ENCODE peak calls at places on chromosomes 11 and 22, in eight cellular contexts. S is adipocyte; P is CD4-positive, alpha-beta T cell; U is spleen; K is cardiac muscle cell; Z is PC-9; W is GM23248; E is heart right ventricle. F is an unnamed sample. For H3K9me3, the result is how much of the 10 kb centered on the place peaks cover.

GRCh38 chr11:126426820-126427749 is 71.6 kb downstream of the ST3GAL4 start:
- DNase-seq in S (no peak), P (no peak), U (no peak), K (no peak), Z (no peak), W (no peak), E (no peak), F (no peak)

GRCh38 chr11:10659339-10660216 is 34.0 kb downstream of the IRAG1 start:
- DNase-seq in S (peak), P (no peak), U (no peak), K (peak), Z (peak), W (peak), E (no peak), F (no peak)

GRCh38 chr11:60788401-60789110 is 3.4 kb downstream of the MS4A10 start:
- DNase-seq in S (no peak), P (no peak), U (peak), K (peak), Z (no peak), W (no peak), E (no peak), F (no peak)

GRCh38 chr11:3826721-3827120 is 14.0 kb downstream of the RHOG start:
- DNase-seq in S (no peak), P (no peak), U (peak), K (no peak), Z (no peak), W (no peak), E (no peak), F (no peak)

GRCh38 chr11:117969160-117969991 is 16.8 kb upstream of the IL10RA start:
- DNase-seq in S (no peak), P (no peak), U (no peak), K (no peak), Z (no peak), W (no peak), E (no peak), F (no peak)

GRCh38 chr11:20020198-20020597 is 140.1 kb downstream of the DBX1 start:
- DNase-seq in S (no peak), P (no peak), U (no peak), K (no peak), Z (no peak), W (no peak), E (no peak), F (no peak)

GRCh38 chr11:8796926-8797325 is 114.1 kb upstream of the AKIP1 start:
- DNase-seq in S (peak), P (no peak), U (no peak), K (no peak), Z (no peak), W (no peak), E (no peak), F (no peak)

GRCh38 chr22:36873614-36874308 is 13.0 kb downstream of the NCF4 start:
- DNase-seq in S (peak), P (no peak), U (peak), K (peak), Z (peak), W (peak), E (peak), F (no peak)

GRCh38 chr11:96696736-96697135 is 306.9 kb downstream of the JRKL start:
- DNase-seq in S (no peak), P (no peak), U (no peak), K (no peak), Z (no peak), W (no peak), E (no peak), F (no peak)

GRCh38 chr22:44597616-44598015 is 99.6 kb upstream of the RTL6 start:
- DNase-seq in S (peak), P (no peak), U (no peak), K (no peak), Z (no peak), W (peak), E (no peak), F (no peak)

GRCh38 chr22:33000342-33001280 is 57.6 kb downstream of the SYN3 start:
- DNase-seq in S (peak), P (peak), U (no peak), K (peak), Z (no peak), W (peak), E (peak), F (peak)

GRCh38 chr22:29207562-29208501 is 2.1 kb downstream of the EMID1 start:
- DNase-seq in S (no peak), P (no peak), U (no peak), K (no peak), Z (no peak), W (no peak), E (no peak), F (no peak)

GRCh38 chr11:11787305-11788066 is 54.3 kb upstream of the USP47 start:
- DNase-seq in S (peak), P (peak), U (peak), K (peak), Z (peak), W (peak), E (peak), F (peak)

GRCh38 chr22:29758068-29758622 is 8.7 kb downstream of the ZMAT5 start:
- DNase-seq in S (no peak), P (no peak), U (no peak), K (peak), Z (no peak), W (no peak), E (no peak), F (no peak)

GRCh38 chr22:50676661-50677492 is 4.3 kb downstream of the SHANK3 start:
- DNase-seq in S (no peak), P (no peak), U (peak), K (no peak), Z (peak), W (no peak), E (no peak), F (no peak)

DNA sequence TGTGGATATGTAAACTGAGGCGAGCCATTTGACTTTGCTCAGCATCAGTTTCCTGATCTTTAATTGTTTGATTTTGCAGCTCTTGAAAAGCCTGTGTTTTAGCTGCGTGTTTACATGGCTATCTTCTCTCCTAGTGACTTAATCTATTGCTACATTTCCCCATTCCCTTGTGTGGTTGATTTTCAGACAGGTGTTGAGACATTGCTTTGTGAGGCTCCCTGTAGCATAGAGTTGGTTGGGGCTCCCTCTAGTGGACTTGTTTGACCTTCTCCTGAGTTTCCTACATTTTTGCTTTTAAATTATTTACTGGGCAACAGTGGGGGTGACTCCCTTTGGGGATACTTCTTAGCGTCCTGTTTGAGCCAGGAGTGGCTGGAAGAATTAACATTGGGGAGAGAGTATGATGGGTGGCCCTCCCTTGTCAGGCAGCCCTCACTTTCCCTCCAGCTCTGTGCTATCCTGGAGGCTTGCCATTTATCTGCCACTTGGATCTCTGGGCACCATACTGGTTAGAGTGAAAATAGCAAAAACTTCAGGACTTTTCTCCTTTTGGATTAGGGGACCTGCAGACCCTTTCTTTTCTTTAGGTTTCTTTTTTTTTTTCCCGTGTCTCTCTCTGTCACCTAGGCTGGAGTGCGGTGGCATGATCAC is 9.2 kb upstream of the CBL start:
- DNase-seq in S (peak), P (peak), U (peak), K (peak), Z (peak), W (peak), E (peak), F (peak)
- H3K9me3 ChIP-seq in S (under half), P (under half), U (under half), K (under half), Z (under half), W (under half), E (under half), F (under half)

GRCh38 chr22:47195156-47195675 is 432.8 kb downstream of the TBC1D22A start:
- DNase-seq in S (no peak), P (no peak), U (peak), K (no peak), Z (no peak), W (no peak), E (no peak), F (no peak)
- H3K9me3 ChIP-seq in S (under half), P (under half), U (under half), K (under half), Z (under half), W (under half), E (under half), F (under half)

GRCh38 chr11:81959341-81959740 is 774.3 kb downstream of the FAM181B start:
- DNase-seq in S (no peak), P (no peak), U (no peak), K (no peak), Z (no peak), W (no peak), E (no peak), F (no peak)
- H3K9me3 ChIP-seq in S (under half), P (under half), U (under half), K (under half), Z (under half), W (under half), E (under half), F (under half)

DNA sequence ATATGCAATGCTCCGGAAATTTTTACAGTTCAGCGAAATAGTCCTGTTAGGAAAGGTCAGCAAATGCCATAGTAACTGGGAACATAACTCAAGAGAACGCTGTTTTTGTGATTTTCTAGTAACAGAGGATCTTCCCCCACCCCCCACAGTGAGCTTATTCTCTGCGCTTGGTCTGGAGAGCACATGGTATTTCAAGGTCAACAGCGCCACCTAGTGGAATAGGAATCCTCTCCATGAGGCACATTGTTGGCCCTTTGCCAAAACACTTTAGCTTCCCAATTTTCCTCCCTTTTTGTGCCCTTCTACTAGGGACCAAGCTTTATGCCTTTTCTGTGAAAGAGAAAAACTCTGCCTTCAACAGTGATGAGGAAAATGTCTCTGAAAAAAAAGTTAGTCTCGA is 13.2 kb upstream of the OR4C12 start:
- DNase-seq in S (peak), P (no peak), U (no peak), K (peak), Z (peak), W (peak), E (peak), F (no peak)
- H3K9me3 ChIP-seq in S (under half), P (under half), U (under half), K (under half), Z (under half), W (under half), E (under half), F (under half)

DNA sequence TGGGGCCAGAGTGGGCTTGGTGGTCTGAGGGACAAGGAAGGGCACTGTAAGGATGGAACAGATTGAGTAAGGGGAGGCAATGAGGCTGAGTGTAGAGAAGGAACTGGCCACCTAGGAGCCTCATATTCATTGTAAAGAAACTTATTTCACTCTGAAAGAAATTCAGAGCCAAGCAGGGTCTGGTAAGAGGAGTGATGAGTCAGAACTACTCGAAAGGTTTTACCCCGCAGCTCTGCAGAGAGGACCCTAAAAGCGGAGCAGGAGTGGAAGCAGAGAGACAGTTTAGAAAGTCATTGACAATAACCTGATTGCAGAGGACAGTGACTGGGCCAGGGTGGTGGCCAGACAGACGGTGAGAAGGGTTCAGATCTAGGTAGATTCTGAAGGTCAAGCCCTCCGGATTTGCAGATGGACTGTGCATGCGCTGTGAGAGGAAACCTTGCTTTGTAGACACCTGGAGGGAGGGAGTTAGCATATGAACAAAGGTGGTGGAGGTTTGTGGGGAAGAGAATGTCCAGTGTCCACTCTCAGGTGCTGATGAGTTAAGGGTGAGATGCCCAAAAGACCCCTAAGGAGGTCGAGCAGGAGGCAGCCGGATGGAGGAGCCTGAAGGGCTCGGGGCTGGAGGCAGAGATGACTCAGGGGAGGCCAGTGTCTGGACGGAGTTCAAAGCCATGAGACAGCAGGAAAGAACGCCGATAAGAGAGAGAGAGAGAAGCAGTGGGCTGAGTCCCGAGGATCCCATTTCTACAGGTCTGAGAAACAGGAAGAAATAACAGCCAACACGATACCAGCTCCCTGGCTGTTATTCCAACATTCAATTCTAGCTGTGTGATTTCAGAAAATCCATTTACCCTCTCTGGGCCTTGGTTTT is 546.0 kb downstream of the BRD1 start:
- DNase-seq in S (no peak), P (no peak), U (peak), K (no peak), Z (no peak), W (no peak), E (no peak), F (no peak)
- H3K9me3 ChIP-seq in S (under half), P (under half), U (under half), K (under half), Z (under half), W (under half), E (under half), F (under half)

DNA sequence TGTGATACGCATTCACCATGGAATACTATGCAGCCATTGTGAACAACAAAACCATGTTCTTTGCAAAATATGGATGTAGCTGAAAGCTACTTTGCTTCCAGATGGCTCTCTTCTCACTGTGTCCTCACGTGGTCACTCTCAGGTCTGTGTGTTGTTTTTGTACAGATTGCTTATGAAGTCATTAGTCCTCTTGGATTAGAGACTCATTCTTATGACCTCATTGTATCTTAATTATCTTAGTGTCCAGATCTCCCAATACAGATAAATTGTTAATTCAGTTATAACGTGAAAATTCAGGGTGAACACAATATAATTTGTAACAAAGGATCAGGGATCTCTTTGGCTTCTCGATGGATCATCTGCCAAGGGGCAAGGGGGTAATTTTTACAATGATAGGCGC is 100.4 kb upstream of the TOP3B start:
- DNase-seq in S (no peak), P (no peak), U (no peak), K (no peak), Z (no peak), W (no peak), E (no peak), F (no peak)
- H3K9me3 ChIP-seq in S (under half), P (under half), U (under half), K (under half), Z (under half), W (under half), E (under half), F (under half)

DNA sequence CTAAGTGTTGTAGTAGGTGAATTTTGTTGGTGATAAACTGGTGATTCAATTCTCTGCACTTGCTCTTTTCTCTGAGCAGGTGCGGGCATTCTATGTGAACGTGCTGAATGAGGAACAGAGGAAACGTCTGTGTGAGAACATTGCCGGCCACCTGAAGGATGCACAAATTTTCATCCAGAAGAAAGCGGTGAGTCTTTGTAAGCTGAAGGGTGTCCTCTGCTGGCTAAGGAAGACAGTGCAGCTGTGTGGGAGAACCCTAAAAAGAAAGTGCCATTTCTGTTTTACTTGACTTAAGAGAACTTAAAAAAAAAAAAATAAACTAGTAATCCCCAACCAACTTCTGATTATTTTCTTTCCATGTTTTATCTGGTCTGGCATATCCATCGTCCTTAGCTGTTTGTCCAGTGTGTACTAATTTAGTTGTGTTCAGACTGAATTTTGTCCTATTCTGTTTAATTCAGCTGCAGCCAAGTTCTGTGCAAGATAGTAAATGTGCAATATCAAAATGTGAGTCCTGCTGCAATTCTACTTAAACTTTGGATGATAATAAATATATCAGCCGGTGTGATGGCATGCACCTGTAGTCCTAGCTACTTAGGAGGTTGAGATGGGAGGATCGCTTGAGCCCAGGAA is 29.6 kb downstream of the CAT start:
- DNase-seq in S (peak), P (peak), U (no peak), K (peak), Z (peak), W (peak), E (no peak), F (no peak)
- H3K9me3 ChIP-seq in S (under half), P (under half), U (under half), K (under half), Z (under half), W (under half), E (under half), F (under half)

GRCh38 chr22:47445212-47445611 is 682.8 kb downstream of the TBC1D22A start:
- DNase-seq in S (no peak), P (no peak), U (no peak), K (no peak), Z (no peak), W (no peak), E (no peak), F (no peak)
- H3K9me3 ChIP-seq in S (under half), P (under half), U (under half), K (under half), Z (under half), W (under half), E (under half), F (under half)

GRCh38 chr11:91837649-91838330 is 386.8 kb upstream of the FAT3 start:
- DNase-seq in S (no peak), P (no peak), U (no peak), K (no peak), Z (no peak), W (no peak), E (no peak), F (no peak)
- H3K9me3 ChIP-seq in S (under half), P (under half), U (under half), K (under half), Z (under half), W (under half), E (under half), F (under half)

DNA sequence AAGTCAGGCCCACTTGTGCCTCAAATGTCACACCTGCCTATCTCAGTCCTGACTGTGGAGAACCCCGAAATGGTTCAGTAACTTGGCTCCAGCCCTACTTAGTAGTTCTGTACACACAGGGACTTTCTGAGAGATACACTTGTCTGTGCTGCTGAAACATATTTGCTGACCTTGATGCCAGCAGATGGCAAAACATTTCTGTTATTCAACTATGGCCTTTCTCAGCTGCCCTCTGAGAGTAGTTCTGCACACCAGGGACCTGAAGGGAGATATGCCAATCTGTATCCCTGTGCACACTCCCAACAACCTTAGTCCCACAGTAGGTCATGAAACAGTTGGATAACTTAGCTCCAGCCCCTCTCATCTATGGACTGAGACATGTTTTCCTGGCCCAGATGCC is 1651.5 kb downstream of the LRRC4C start:
- DNase-seq in S (no peak), P (no peak), U (no peak), K (no peak), Z (no peak), W (no peak), E (no peak), F (no peak)
- H3K9me3 ChIP-seq in S (under half), P (under half), U (under half), K (under half), Z (under half), W (under half), E (under half), F (under half)